ENCODE peak calls at places on chromosomes 16 and 17, in eight cellular contexts. P, B, E, A, C, D, Q and O are unnamed samples.

GRCh38 chr17:13589658-13590057 is 12.1 kb downstream of the HS3ST3A1 start:
- DNase-seq in P (no peak), B (no peak), E (no peak), A (no peak), C (no peak), D (no peak), Q (no peak), O (no peak)

GRCh38 chr17:62206550-62206949 is 141.5 kb upstream of the MED13 start:
- DNase-seq in P (no peak), B (no peak), E (no peak), A (no peak), C (no peak), D (no peak), Q (no peak), O (no peak)

GRCh38 chr16:71648162-71648561 is 22.2 kb downstream of the MARVELD3 start:
- DNase-seq in P (no peak), B (no peak), E (no peak), A (no peak), C (no peak), D (no peak), Q (no peak), O (no peak)

GRCh38 chr17:82571855-82572254 is 52.3 kb downstream of the FOXK2 start:
- DNase-seq in P (no peak), B (no peak), E (no peak), A (no peak), C (no peak), D (no peak), Q (no peak), O (no peak)

GRCh38 chr17:79914813-79915740 is 75.8 kb upstream of the CBX4 start:
- DNase-seq in P (no peak), B (no peak), E (no peak), A (no peak), C (no peak), D (peak; percentile 6), Q (no peak), O (peak; percentile 51)

GRCh38 chr17:34306466-34306865 is 12.8 kb upstream of the CCL8 start:
- DNase-seq in P (no peak), B (peak; percentile 94), E (no peak), A (no peak), C (no peak), D (no peak), Q (no peak), O (no peak)

GRCh38 chr17:17236295-17237025 is 508 bp downstream of the FLCN start:
- DNase-seq in P (peak; percentile 48), B (peak; percentile 29), E (no peak), A (no peak), C (no peak), D (no peak), Q (no peak), O (peak; percentile 74)

GRCh38 chr16:13453938-13454553 is 465.9 kb upstream of the ERCC4 start:
- DNase-seq in P (peak; percentile 62), B (no peak), E (peak; percentile 4), A (no peak), C (peak; percentile 25), D (no peak), Q (no peak), O (no peak)

GRCh38 chr16:57115504-57116182 is 23.3 kb downstream of the CPNE2 start:
- DNase-seq in P (peak; percentile 50), B (no peak), E (no peak), A (peak; percentile 70), C (no peak), D (peak; percentile 80), Q (no peak), O (no peak)

GRCh38 chr16:23967775-23968571 is 132.2 kb downstream of the PRKCB start:
- DNase-seq in P (no peak), B (no peak), E (no peak), A (no peak), C (no peak), D (no peak), Q (no peak), O (no peak)

GRCh38 chr17:82330322-82331239 is 3.0 kb downstream of the SECTM1 start:
- DNase-seq in P (peak; percentile 58), B (peak; percentile 76), E (no peak), A (no peak), C (peak; percentile 39), D (peak; percentile 42), Q (peak; percentile 10), O (no peak)

GRCh38 chr16:58678716-58679115 is 5.9 kb downstream of the SLC38A7 start:
- DNase-seq in P (peak; percentile 44), B (peak; percentile 54), E (no peak), A (no peak), C (peak; percentile 24), D (peak; percentile 46), Q (no peak), O (no peak)

GRCh38 chr16:55240933-55241332 is 83.1 kb upstream of the IRX6 start:
- DNase-seq in P (no peak), B (no peak), E (no peak), A (no peak), C (no peak), D (no peak), Q (no peak), O (no peak)

GRCh38 chr16:81190667-81191066 is 47.8 kb upstream of the BCO1 start:
- DNase-seq in P (no peak), B (peak; percentile 51), E (no peak), A (no peak), C (no peak), D (no peak), Q (no peak), O (no peak)

GRCh38 chr17:65985571-65985970 is 206.4 kb downstream of the CEP112 start:
- DNase-seq in P (no peak), B (no peak), E (no peak), A (no peak), C (no peak), D (no peak), Q (no peak), O (no peak)

GRCh38 chr16:29983420-29984136 is 9.9 kb downstream of the TAOK2 start:
- DNase-seq in P (no peak), B (peak; percentile 75), E (no peak), A (no peak), C (no peak), D (no peak), Q (no peak), O (no peak)

GRCh38 chr16:89993971-89994370 is 25.3 kb downstream of the DBNDD1 start:
- DNase-seq in P (no peak), B (no peak), E (no peak), A (no peak), C (no peak), D (no peak), Q (no peak), O (no peak)

GRCh38 chr16:56518435-56518834 is 1.4 kb downstream of the BBS2 start:
- DNase-seq in P (no peak), B (no peak), E (no peak), A (no peak), C (peak; percentile 22), D (no peak), Q (no peak), O (no peak)

GRCh38 chr17:75323043-75323591 is 33.9 kb upstream of the SLC25A19 start:
- DNase-seq in P (peak; percentile 98), B (peak; percentile 93), E (peak; percentile 84), A (peak; percentile 89), C (peak; percentile 88), D (peak; percentile 71), Q (peak; percentile 88), O (peak; percentile 98)

GRCh38 chr17:38395090-38395489 is 33.2 kb upstream of the ARHGAP23 start:
- DNase-seq in P (no peak), B (no peak), E (no peak), A (no peak), C (no peak), D (no peak), Q (no peak), O (no peak)

GRCh38 chr16:78589331-78589730 is 489.9 kb downstream of the WWOX start:
- DNase-seq in P (no peak), B (no peak), E (no peak), A (no peak), C (no peak), D (no peak), Q (no peak), O (no peak)

GRCh38 chr16:68388124-68388523 is 60.2 kb downstream of the SMPD3 start:
- DNase-seq in P (no peak), B (no peak), E (no peak), A (no peak), C (no peak), D (no peak), Q (no peak), O (no peak)

GRCh38 chr16:50265260-50265659 is 1.1 kb upstream of the ADCY7 start:
- DNase-seq in P (peak; percentile 53), B (no peak), E (peak; percentile 33), A (peak; percentile 40), C (peak; percentile 67), D (no peak), Q (peak; percentile 49), O (peak; percentile 54)

GRCh38 chr17:81097134-81097942 is 62.4 kb downstream of the BAIAP2 start:
- DNase-seq in P (peak; percentile 83), B (peak; percentile 78), E (peak; percentile 75), A (peak; percentile 88), C (peak; percentile 70), D (peak; percentile 76), Q (peak; percentile 73), O (peak; percentile 76)
- H3K4me3 ChIP-seq in P (no peak overlapping the region), B (peak overlapping the region; percentile 62), E (peak overlapping the region; percentile 53), A (no peak overlapping the region), C (no peak overlapping the region), D (peak overlapping the region; percentile 25), Q (no peak overlapping the region), O (no peak overlapping the region)

DNA sequence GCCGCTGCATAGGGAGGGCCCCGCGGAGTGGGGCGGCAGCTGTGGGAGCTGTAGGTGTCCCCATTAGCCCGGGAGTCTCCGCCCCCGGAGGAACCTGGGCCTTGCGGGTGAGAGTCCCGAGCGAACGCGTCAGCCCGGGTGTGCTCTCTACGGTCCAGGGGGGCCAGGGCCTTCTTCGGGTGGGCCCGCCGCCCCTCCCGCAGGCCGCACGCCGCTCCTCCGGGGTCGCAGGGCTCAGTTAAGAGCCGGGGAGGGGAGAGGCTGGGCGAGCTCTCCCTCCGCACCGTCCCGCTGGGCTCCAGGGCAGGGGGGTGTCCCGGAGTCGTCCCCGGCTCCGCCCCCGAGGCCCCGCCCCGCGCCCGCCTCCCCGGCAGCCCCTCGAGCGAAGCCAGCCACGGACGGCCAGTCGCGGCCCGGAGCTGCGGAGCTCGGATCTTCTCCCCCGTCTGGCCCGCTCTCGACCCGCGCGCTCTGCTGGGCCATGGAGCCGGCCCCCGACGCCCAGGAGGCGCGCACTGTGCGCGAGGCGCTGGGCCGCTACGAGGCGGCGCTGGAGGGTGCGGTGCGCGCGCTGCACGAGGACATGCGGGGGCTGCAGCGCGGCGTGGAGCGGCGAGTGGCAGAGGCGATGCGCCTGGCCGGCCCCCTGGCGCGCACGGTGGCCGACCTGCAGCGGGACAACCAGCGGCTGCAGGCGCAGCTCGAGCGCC is at the start of gene SMTNL2:
- DNase-seq in P (no peak), B (no peak), E (no peak), A (no peak), C (no peak), D (peak; percentile 84), Q (peak; percentile 40), O (no peak)
- H3K4me3 ChIP-seq in P (no peak within 1 kb of the TSS), B (no peak within 1 kb of the TSS), E (peak within 1 kb of the TSS; percentile 65), A (peak within 1 kb of the TSS; percentile 31), C (no peak within 1 kb of the TSS), D (peak within 1 kb of the TSS; percentile 63), Q (peak within 1 kb of the TSS; percentile 20), O (peak within 1 kb of the TSS; percentile 19)

GRCh38 chr16:88782454-88783390 is 2.3 kb downstream of the PIEZO1 start:
- DNase-seq in P (no peak), B (peak; percentile 70), E (peak; percentile 48), A (no peak), C (no peak), D (peak; percentile 15), Q (peak; percentile 59), O (no peak)
- H3K4me3 ChIP-seq in P (no peak overlapping the region), B (peak overlapping the region; percentile 77), E (peak overlapping the region; percentile 82), A (no peak overlapping the region), C (no peak overlapping the region), D (peak overlapping the region; percentile 72), Q (no peak overlapping the region), O (peak overlapping the region; percentile 68)

GRCh38 chr16:86565644-86566511 is 751 bp upstream of the FOXC2 start:
- DNase-seq in P (no peak), B (no peak), E (no peak), A (peak; percentile 67), C (no peak), D (no peak), Q (no peak), O (no peak)
- H3K4me3 ChIP-seq in P (no peak overlapping the region), B (peak overlapping the region; percentile 37), E (no peak overlapping the region), A (peak overlapping the region; percentile 86), C (no peak overlapping the region), D (peak overlapping the region; percentile 64), Q (no peak overlapping the region), O (no peak overlapping the region)